ENCODE peak calls at places on chromosomes 2 and 18, in five cellular contexts. M is endothelial cell, O is GM23338, U is Calu3, X is fibroblast of lung. F is an unnamed sample.
A peak's percentile ranks its signal among the peaks of the same experiment; 100 is the strongest.

GRCh38 chr2:105592288-105592687 is 152.4 kb upstream of the NCK2 start:
- DNase-seq in M (no peak), O (no peak), U (peak; percentile 67), X (no peak), F (no peak)

GRCh38 chr2:37654932-37655331 is 16.5 kb downstream of the CDC42EP3 start:
- DNase-seq in M (no peak), O (peak; percentile 71), U (no peak), X (peak; percentile 80), F (no peak)

GRCh38 chr2:120864981-120865380 is 129.3 kb downstream of the GLI2 start:
- DNase-seq in M (no peak), O (no peak), U (no peak), X (peak; percentile 92), F (no peak)

GRCh38 chr2:120871881-120872620 is 136.4 kb downstream of the GLI2 start:
- DNase-seq in M (no peak), O (no peak), U (no peak), X (no peak), F (no peak)

GRCh38 chr2:135043345-135043744 is 3.9 kb downstream of the MAP3K19 start:
- DNase-seq in M (no peak), O (peak; percentile 17), U (no peak), X (no peak), F (peak; percentile 15)

GRCh38 chr2:105487142-105488069 is 88.6 kb upstream of the FHL2 start:
- DNase-seq in M (no peak), O (no peak), U (no peak), X (peak; percentile 97), F (no peak)

GRCh38 chr2:218033590-218034496 is 31.0 kb upstream of the TNS1 start:
- DNase-seq in M (peak; percentile 44), O (peak; percentile 68), U (no peak), X (no peak), F (peak; percentile 74)

GRCh38 chr2:44825702-44826101 is 115.8 kb upstream of the SIX3 start:
- DNase-seq in M (no peak), O (no peak), U (peak; percentile 36), X (no peak), F (no peak)

GRCh38 chr18:51168960-51169662 is 28.4 kb downstream of the MEX3C start:
- DNase-seq in M (no peak), O (no peak), U (no peak), X (no peak), F (no peak)

GRCh38 chr18:55609426-55609825 is 21.4 kb upstream of the TCF4 start:
- DNase-seq in M (no peak), O (no peak), U (no peak), X (no peak), F (no peak)

DNA sequence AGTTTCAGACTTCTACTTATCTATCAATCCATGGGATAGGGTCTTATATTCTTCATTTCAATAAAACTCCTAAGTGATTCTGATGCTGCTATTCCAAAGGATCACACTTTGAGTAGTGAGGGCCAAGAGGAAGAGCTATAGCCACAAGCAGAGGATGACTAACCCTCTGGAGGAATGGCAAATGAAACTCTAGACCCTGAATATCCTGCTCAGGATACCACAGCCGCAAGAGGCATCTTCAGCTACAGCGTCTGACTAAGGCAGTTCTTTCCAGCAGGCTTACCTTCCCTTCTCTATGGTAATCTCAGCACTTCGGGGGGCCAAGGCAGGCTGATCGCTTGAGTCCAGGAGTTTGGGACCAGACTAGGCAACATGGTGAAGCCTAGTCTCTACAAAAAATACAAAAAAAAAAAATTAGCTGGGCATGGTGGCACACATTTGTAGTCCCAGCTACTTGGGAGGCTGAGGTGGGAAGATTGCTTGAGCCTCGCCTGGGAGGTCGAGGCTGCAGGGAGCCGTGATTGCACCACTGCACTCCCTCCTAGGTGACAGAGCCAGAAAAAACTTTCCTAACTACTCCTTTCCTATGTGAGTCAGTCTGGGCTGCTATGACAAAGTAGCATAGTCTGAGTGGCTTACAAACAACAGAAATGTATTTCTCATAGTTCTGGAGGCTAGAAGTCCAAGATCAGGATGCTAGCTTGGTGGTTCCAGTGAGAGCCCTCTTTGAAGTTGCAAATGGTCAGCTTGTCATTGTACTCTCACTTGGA is 371.9 kb downstream of the IRS1 start:
- DNase-seq in M (no peak), O (no peak), U (peak; percentile 18), X (peak; percentile 97), F (no peak)
- TF ChIP-seq CTCF in M (no peak), O (no peak), U (no peak), X (no peak), F (no peak)

GRCh38 chr2:6103949-6104348 is 411.8 kb downstream of the SOX11 start:
- DNase-seq in M (no peak), O (peak; percentile 37), U (peak; percentile 63), X (no peak), F (no peak)
- TF ChIP-seq CTCF in M (no peak), O (peak; percentile 47), U (no peak), X (no peak), F (no peak)

DNA sequence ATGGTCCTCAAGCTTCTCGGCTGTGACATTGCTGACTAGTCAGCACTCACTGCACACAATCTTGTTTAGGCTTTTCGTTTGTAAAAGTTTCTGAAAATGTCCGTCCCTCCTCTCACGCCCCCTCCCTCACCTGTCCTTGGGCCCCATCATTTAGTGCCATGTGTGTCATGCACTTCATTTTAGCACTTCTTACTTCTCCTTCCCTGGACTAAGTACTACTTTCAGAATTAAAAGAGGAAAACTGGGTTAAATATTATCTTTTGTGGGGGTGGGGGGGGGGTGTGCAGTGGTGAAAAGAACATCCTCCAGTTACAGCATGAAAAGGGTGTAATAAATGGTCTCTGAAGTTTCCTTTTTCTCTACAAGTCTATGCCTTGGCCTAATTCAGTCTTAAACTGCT is 182.0 kb upstream of the SP5 start:
- DNase-seq in M (no peak), O (no peak), U (no peak), X (no peak), F (no peak)
- TF ChIP-seq CTCF in M (no peak), O (no peak), U (no peak), X (no peak), F (no peak)

DNA sequence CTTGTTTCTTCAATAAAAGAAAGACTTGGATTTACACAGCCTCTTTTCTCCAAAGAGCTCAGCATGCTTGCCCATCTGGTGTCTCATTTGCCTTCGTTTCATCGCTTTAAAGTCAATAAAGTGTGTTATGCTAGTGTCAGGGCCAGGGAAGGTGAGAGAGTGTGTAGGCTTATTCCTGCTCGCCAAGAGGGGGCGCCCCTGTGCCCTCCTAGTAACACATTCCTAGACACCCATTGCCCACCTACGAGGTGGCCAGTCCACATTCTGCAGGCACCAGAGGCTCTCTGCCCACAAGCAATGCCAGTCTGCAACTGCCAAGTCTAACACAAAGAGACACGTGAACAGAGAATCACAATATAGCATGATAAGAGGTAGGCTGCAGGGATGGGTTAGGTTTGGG is 39.4 kb upstream of the DAPL1 start:
- DNase-seq in M (peak; percentile 27), O (peak; percentile 72), U (peak; percentile 26), X (no peak), F (no peak)
- TF ChIP-seq CTCF in M (peak; percentile 60), O (peak; percentile 81), U (no peak), X (peak; percentile 19), F (peak; percentile 33)

DNA sequence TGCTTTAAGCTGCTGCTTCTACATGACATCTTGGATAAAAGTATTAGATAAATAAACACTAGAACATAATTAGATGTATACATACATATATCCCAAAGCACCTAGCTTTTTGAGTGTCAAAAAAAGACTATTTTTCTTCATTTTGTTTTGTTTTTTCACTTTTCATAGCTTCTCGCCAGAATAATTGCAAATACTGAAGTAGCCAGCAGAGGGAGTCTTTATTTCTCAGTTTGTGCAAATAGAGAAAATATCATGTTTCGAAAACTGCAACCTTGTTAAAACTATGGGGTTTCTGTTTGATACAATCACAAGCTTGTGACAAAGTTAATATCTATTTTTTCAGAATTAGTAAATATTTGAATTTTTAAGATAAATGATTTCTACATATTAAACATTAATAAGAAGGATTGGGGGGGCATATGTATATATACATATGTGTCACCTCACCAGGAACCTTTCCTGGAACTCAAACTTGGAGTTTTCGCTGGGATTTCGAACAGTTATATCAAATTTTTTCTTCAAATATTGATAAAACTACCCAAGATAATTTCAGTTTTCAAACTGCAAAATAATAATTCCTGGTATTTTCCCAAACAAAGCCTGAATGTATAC is 61.0 kb downstream of the GRB14 start:
- DNase-seq in M (no peak), O (peak; percentile 65), U (peak; percentile 23), X (peak; percentile 20), F (peak; percentile 9)
- TF ChIP-seq CTCF in M (peak; percentile 79), O (peak; percentile 59), U (peak; percentile 61), X (peak; percentile 47), F (peak; percentile 73)

GRCh38 chr2:9734308-9734707 is 103.5 kb upstream of the YWHAQ start:
- DNase-seq in M (no peak), O (no peak), U (no peak), X (no peak), F (no peak)

GRCh38 chr2:9738062-9738717 is 105.1 kb upstream of the TAF1B start:
- DNase-seq in M (no peak), O (no peak), U (no peak), X (no peak), F (no peak)

GRCh38 chr2:9737053-9737875 is 106.0 kb upstream of the TAF1B start:
- DNase-seq in M (no peak), O (no peak), U (no peak), X (no peak), F (no peak)

GRCh38 chr2:9735335-9735734 is 104.5 kb upstream of the YWHAQ start:
- DNase-seq in M (no peak), O (no peak), U (no peak), X (peak; percentile 26), F (no peak)

GRCh38 chr2:9736008-9736407 is 105.2 kb upstream of the YWHAQ start:
- DNase-seq in M (no peak), O (no peak), U (no peak), X (no peak), F (no peak)
- TF ChIP-seq CTCF in M (no peak), O (no peak), U (no peak), X (no peak), F (no peak)

GRCh38 chr18:33670052-33670451 is 92.0 kb downstream of the ASXL3 start:
- DNase-seq in M (no peak), O (no peak), U (no peak), X (no peak), F (no peak)

GRCh38 chr18:33677891-33678290 is 99.9 kb downstream of the ASXL3 start:
- DNase-seq in M (no peak), O (no peak), U (no peak), X (no peak), F (no peak)

GRCh38 chr18:33676593-33676992 is 98.6 kb downstream of the ASXL3 start:
- DNase-seq in M (no peak), O (no peak), U (no peak), X (no peak), F (no peak)

GRCh38 chr18:33669589-33669988 is 91.6 kb downstream of the ASXL3 start:
- DNase-seq in M (no peak), O (no peak), U (no peak), X (no peak), F (no peak)

GRCh38 chr18:33673689-33674088 is 95.7 kb downstream of the ASXL3 start:
- DNase-seq in M (no peak), O (peak; percentile 82), U (no peak), X (no peak), F (no peak)
- TF ChIP-seq CTCF in M (no peak), O (peak; percentile 58), U (no peak), X (no peak), F (no peak)